ENCODE peak calls at places on chromosomes 3 and 15, in nine cellular contexts. B is GM13977; X is GM20000; W is K562; Q is stimulated activated CD4-positive, alpha-beta T cell treated with anti-CD3 and anti-CD28 coated beads, Interleukin-15, amount 100 ng/mL, for 48 hours; F is cardiac muscle cell; A is AG09319; M is astrocyte of the spinal cord; V is A549. Y is an unnamed sample.

GRCh38 chr15:70202756-70203155 is 105.0 kb upstream of the TLE3 start:
- DNase-seq in B (no peak), X (no peak), W (no peak), Q (no peak), F (no peak), A (no peak), M (no peak), V (no peak), Y (no peak)

GRCh38 chr3:58158427-58159153 is 52.2 kb downstream of the DNASE1L3 start:
- DNase-seq in B (no peak), X (no peak), W (no peak), Q (no peak), F (no peak), A (no peak), M (no peak), V (no peak), Y (no peak)

GRCh38 chr3:11005686-11006256 is 13.2 kb downstream of the SLC6A1 start:
- DNase-seq in B (no peak), X (no peak), W (no peak), Q (no peak), F (no peak), A (no peak), M (no peak), V (no peak), Y (no peak)

GRCh38 chr3:123376451-123377172 is 72.3 kb downstream of the ADCY5 start:
- DNase-seq in B (no peak), X (no peak), W (no peak), Q (no peak), F (no peak), A (no peak), M (no peak), V (no peak), Y (no peak)

GRCh38 chr3:60017631-60018030 is 967.8 kb upstream of the CFAP20DC start:
- DNase-seq in B (peak; percentile 12), X (peak; percentile 2), W (no peak), Q (peak; percentile 60), F (no peak), A (no peak), M (peak; percentile 83), V (no peak), Y (peak; percentile 42)

GRCh38 chr15:66566963-66567531 is 1.2 kb upstream of the LCTL start:
- DNase-seq in B (peak; percentile 85), X (peak; percentile 77), W (peak; percentile 88), Q (no peak), F (peak; percentile 85), A (peak; percentile 32), M (peak; percentile 78), V (peak; percentile 86), Y (peak; percentile 41)

GRCh38 chr15:55344206-55344605 is 25.2 kb downstream of the PIGB start:
- DNase-seq in B (no peak), X (no peak), W (peak; percentile 7), Q (no peak), F (peak; percentile 61), A (no peak), M (no peak), V (no peak), Y (no peak)

GRCh38 chr3:127418560-127419099 is 130.8 kb upstream of the PRR20G start:
- DNase-seq in B (no peak), X (no peak), W (no peak), Q (no peak), F (no peak), A (no peak), M (no peak), V (no peak), Y (no peak)

GRCh38 chr3:83011471-83011870 is 1250.0 kb upstream of the GBE1 start:
- DNase-seq in B (no peak), X (no peak), W (no peak), Q (no peak), F (no peak), A (no peak), M (peak; percentile 5), V (no peak), Y (no peak)

GRCh38 chr3:10437272-10437994 is 68.0 kb downstream of the ATP2B2 start:
- DNase-seq in B (peak; percentile 71), X (peak; percentile 72), W (no peak), Q (peak; percentile 24), F (no peak), A (no peak), M (peak; percentile 73), V (no peak), Y (peak; percentile 69)

GRCh38 chr3:129603561-129603942 is 2.9 kb downstream of the PLXND1 start:
- DNase-seq in B (no peak), X (no peak), W (peak; percentile 38), Q (no peak), F (no peak), A (no peak), M (no peak), V (no peak), Y (no peak)

GRCh38 chr15:60740787-60741354 is 261.9 kb upstream of the ICE2 start:
- DNase-seq in B (no peak), X (no peak), W (no peak), Q (no peak), F (no peak), A (no peak), M (no peak), V (no peak), Y (no peak)

GRCh38 chr3:153250450-153250849 is 88.4 kb downstream of the RAP2B start:
- DNase-seq in B (no peak), X (no peak), W (no peak), Q (no peak), F (no peak), A (no peak), M (no peak), V (no peak), Y (no peak)

GRCh38 chr15:70308011-70308761 is 210.5 kb upstream of the TLE3 start:
- DNase-seq in B (peak; percentile 50), X (peak; percentile 60), W (peak; percentile 10), Q (no peak), F (no peak), A (no peak), M (peak; percentile 46), V (peak; percentile 38), Y (no peak)

GRCh38 chr15:59237119-59237853 is 30.6 kb downstream of the LDHAL6B start:
- DNase-seq in B (peak; percentile 58), X (peak; percentile 56), W (no peak), Q (no peak), F (no peak), A (no peak), M (no peak), V (no peak), Y (no peak)

GRCh38 chr3:45034612-45035252 is 8.6 kb downstream of the CLEC3B start:
- DNase-seq in B (peak; percentile 40), X (peak; percentile 49), W (no peak), Q (no peak), F (no peak), A (no peak), M (no peak), V (no peak), Y (peak; percentile 11)

GRCh38 chr15:71295242-71296031 is 180.2 kb downstream of the THSD4 start:
- DNase-seq in B (no peak), X (no peak), W (no peak), Q (no peak), F (no peak), A (peak; percentile 95), M (peak; percentile 99), V (peak; percentile 97), Y (no peak)

GRCh38 chr3:3307491-3307890 is 128.0 kb upstream of the CRBN start:
- DNase-seq in B (no peak), X (no peak), W (no peak), Q (no peak), F (no peak), A (no peak), M (no peak), V (no peak), Y (no peak)

GRCh38 chr15:74995182-74995778 is at the start of gene SCAMP5:
- DNase-seq in B (peak; percentile 98), X (peak; percentile 99), W (peak; percentile 96), Q (peak; percentile 90), F (peak; percentile 99), A (peak; percentile 74), M (peak; percentile 82), V (peak; percentile 98), Y (peak; percentile 90)

GRCh38 chr3:56053727-56054126 is 414.5 kb downstream of the ERC2 start:
- DNase-seq in B (no peak), X (no peak), W (no peak), Q (no peak), F (no peak), A (no peak), M (no peak), V (no peak), Y (no peak)

GRCh38 chr3:177961784-177962183 is 574.5 kb upstream of the KCNMB2 start:
- DNase-seq in B (no peak), X (no peak), W (no peak), Q (no peak), F (no peak), A (no peak), M (no peak), V (no peak), Y (no peak)

GRCh38 chr3:172373912-172374311 is 74.3 kb downstream of the GHSR start:
- DNase-seq in B (no peak), X (no peak), W (no peak), Q (no peak), F (no peak), A (no peak), M (no peak), V (no peak), Y (no peak)

GRCh38 chr3:182783106-182783505 is 10.2 kb upstream of the ATP11B start:
- DNase-seq in B (no peak), X (no peak), W (no peak), Q (no peak), F (no peak), A (no peak), M (no peak), V (no peak), Y (no peak)

GRCh38 chr3:15903164-15903563 is 105.4 kb upstream of the ANKRD28 start:
- DNase-seq in B (no peak), X (no peak), W (no peak), Q (no peak), F (no peak), A (no peak), M (peak; percentile 52), V (no peak), Y (no peak)

GRCh38 chr3:138944842-138945645 is 1.9 kb downstream of the FOXL2 start:
- DNase-seq in B (no peak), X (no peak), W (peak; percentile 76), Q (no peak), F (peak; percentile 73), A (no peak), M (no peak), V (no peak), Y (no peak)

GRCh38 chr3:66386011-66386924 is 114.6 kb downstream of the LRIG1 start:
- DNase-seq in B (peak; percentile 77), X (peak; percentile 71), W (no peak), Q (no peak), F (no peak), A (no peak), M (no peak), V (no peak), Y (no peak)

GRCh38 chr3:168044049-168044448 is 51.7 kb downstream of the GOLIM4 start:
- DNase-seq in B (no peak), X (no peak), W (no peak), Q (no peak), F (no peak), A (no peak), M (no peak), V (no peak), Y (no peak)

GRCh38 chr3:73332558-73332957 is 271.1 kb downstream of the EBLN2 start:
- DNase-seq in B (no peak), X (no peak), W (no peak), Q (no peak), F (no peak), A (no peak), M (no peak), V (no peak), Y (no peak)

GRCh38 chr3:184549793-184550585 is 11.6 kb upstream of the EPHB3 start:
- DNase-seq in B (no peak), X (no peak), W (no peak), Q (no peak), F (no peak), A (no peak), M (no peak), V (no peak), Y (no peak)

GRCh38 chr15:99962006-99962561 is 228.8 kb upstream of the LYSMD4 start:
- DNase-seq in B (no peak), X (no peak), W (no peak), Q (no peak), F (no peak), A (no peak), M (no peak), V (no peak), Y (no peak)

GRCh38 chr15:28080386-28080785 is 18.7 kb downstream of the OCA2 start:
- DNase-seq in B (no peak), X (no peak), W (no peak), Q (no peak), F (no peak), A (no peak), M (no peak), V (no peak), Y (no peak)

Y was measured in stimulated activated naive CD4-positive, alpha-beta T cell treated with Interleukin-2 at 50 U/mL for 16 hours.